ENCODE peak calls at places on chromosomes 4 and X, in eight cellular contexts. L is GM23248, M is mammary epithelial cell, D is fibroblast of lung, B is PC-3, Z is H1, C is neural progenitor cell, J is HCT116. N is an unnamed sample.

GRCh38 chr4:99649208-99649607 is 8.4 kb downstream of the C4orf54 start:
- DNase-seq in B (no peak), J (no peak), D (no peak), M (no peak), L (no peak), Z (no peak), C (no peak), N (no peak)

GRCh38 chrX:47148946-47149345 is 3.9 kb downstream of the RBM10 start:
- DNase-seq in B (peak; percentile 40), C (no peak), J (no peak), L (peak; percentile 62), Z (no peak), D (no peak), M (no peak), N (no peak)

GRCh38 chr4:43816107-43816506 is 632.5 kb downstream of the KCTD8 start:
- DNase-seq in B (no peak), C (no peak), M (no peak), D (no peak), Z (no peak), L (no peak), J (no peak), N (no peak)

GRCh38 chr4:168521736-168522135 is 24.9 kb downstream of the PALLD start:
- DNase-seq in Z (no peak), J (no peak), M (no peak), B (no peak), C (no peak), D (no peak), L (no peak), N (no peak)

GRCh38 chrX:22081475-22082092 is 49.5 kb downstream of the PHEX start:
- DNase-seq in C (peak; percentile 67), M (peak; percentile 43), D (peak; percentile 73), J (peak; percentile 8), B (peak; percentile 75), Z (peak; percentile 3), L (peak; percentile 67), N (peak; percentile 26)

GRCh38 chr4:3706565-3707422 is 59.4 kb upstream of the ADRA2C start:
- DNase-seq in B (no peak), M (no peak), J (no peak), Z (no peak), L (no peak), C (no peak), D (no peak), N (no peak)

GRCh38 chr4:95548738-95549245 is at the start of gene UNC5C:
- DNase-seq in B (no peak), M (peak; percentile 83), L (peak; percentile 16), Z (no peak), C (peak; percentile 83), J (no peak), D (peak; percentile 85), N (no peak)

GRCh38 chr4:187235456-187236170 is 512.0 kb upstream of the FAT1 start:
- DNase-seq in J (no peak), Z (no peak), D (no peak), L (no peak), B (peak; percentile 1), C (peak; percentile 31), M (no peak), N (no peak)

GRCh38 chrX:80016182-80016581 is 1.6 kb downstream of the TBX22 start:
- DNase-seq in C (no peak), L (no peak), D (no peak), B (no peak), J (no peak), Z (no peak), M (no peak), N (no peak)

GRCh38 chrX:49191033-49191871 is 5.1 kb upstream of the PRICKLE3 start:
- DNase-seq in L (peak; percentile 97), M (peak; percentile 99), J (peak; percentile 99), B (peak; percentile 98), C (peak; percentile 96), Z (peak; percentile 97), D (peak; percentile 100), N (peak; percentile 97)

GRCh38 chrX:49188468-49189076 is 2.4 kb upstream of the PRICKLE3 start:
- DNase-seq in M (no peak), L (no peak), C (no peak), J (no peak), D (no peak), B (no peak), Z (no peak), N (no peak)

GRCh38 chrX:49193542-49193964 is 6.4 kb downstream of the SYP start:
- DNase-seq in D (no peak), Z (no peak), J (no peak), L (no peak), C (no peak), M (no peak), B (no peak), N (no peak)

GRCh38 chrX:49190783-49191032 is 4.5 kb upstream of the PRICKLE3 start:
- DNase-seq in J (no peak), C (no peak), M (no peak), B (no peak), D (no peak), L (no peak), Z (no peak), N (no peak)

DNA sequence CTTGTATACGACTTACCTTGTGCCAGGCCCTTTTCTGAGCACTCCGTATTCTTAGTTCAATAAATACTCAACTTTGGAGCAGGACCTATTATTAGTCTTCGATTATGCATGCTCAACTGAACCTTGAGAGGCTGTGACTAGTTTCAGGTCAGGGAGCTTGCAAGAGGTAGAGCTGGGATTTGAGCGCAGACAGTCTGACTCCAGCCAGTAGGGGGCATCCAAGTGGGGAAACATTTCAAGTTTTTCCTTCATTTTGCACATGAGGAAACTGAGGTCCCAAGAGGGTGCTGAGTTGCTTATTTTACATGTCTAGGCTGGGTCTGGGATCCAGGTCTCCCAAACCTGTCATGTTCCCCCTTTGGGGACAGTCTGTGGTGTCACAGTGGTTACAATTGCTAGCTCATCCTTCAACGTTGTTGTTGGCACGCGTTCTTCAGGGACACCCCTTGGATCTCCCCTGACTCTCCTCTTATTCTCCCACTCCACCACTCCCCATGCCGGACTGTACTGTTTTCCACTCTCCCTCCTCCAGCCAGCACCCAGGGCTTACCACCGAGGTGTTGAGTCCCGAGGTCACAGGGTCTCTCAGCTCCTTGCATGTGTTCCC is 6.7 kb upstream of the PRICKLE3 start:
- DNase-seq in D (peak; percentile 21), L (peak; percentile 47), J (no peak), B (peak; percentile 41), Z (no peak), C (peak; percentile 60), M (no peak), N (no peak)
- H3K9ac ChIP-seq in D (no peak overlapping the region), L (no peak overlapping the region), J (no peak overlapping the region), B (no peak overlapping the region), Z (no peak overlapping the region), C (no peak overlapping the region), M (no peak overlapping the region), N (no peak overlapping the region)

GRCh38 chr4:74933562-74934015 is 673 bp downstream of the PARM1 start:
- DNase-seq in J (no peak), Z (no peak), L (peak; percentile 30), M (peak; percentile 19), C (peak; percentile 27), D (peak; percentile 6), B (no peak), N (no peak)

GRCh38 chr4:74934822-74935326 is 2.0 kb downstream of the PARM1 start:
- DNase-seq in B (no peak), C (peak; percentile 46), Z (no peak), L (peak; percentile 1), D (no peak), M (no peak), J (no peak), N (no peak)

GRCh38 chr4:74932010-74932409 is 906 bp upstream of the PARM1 start:
- DNase-seq in J (no peak), M (no peak), Z (no peak), C (no peak), D (no peak), B (no peak), L (no peak), N (no peak)

GRCh38 chr4:74932832-74933561 is at the start of gene PARM1:
- DNase-seq in D (peak; percentile 79), J (peak; percentile 81), B (peak; percentile 78), C (peak; percentile 95), Z (peak; percentile 73), L (peak; percentile 76), M (peak; percentile 61), N (no peak)

GRCh38 chr4:74934016-74934821 is 1.3 kb downstream of the PARM1 start:
- DNase-seq in L (peak; percentile 57), C (peak; percentile 78), Z (no peak), D (peak; percentile 47), J (no peak), B (peak; percentile 53), M (peak; percentile 25), N (no peak)
- TF ChIP-seq EZH2 in L (peak; percentile 58), C (peak; percentile 82), Z (peak; percentile 78), D (peak; percentile 64), J (no peak), B (no peak), M (peak; percentile 92), N (no peak)

GRCh38 chr4:121138445-121138844 is 25.7 kb downstream of the TNIP3 start:
- DNase-seq in J (no peak), D (no peak), C (no peak), B (no peak), L (no peak), Z (no peak), M (no peak), N (no peak)

GRCh38 chr4:121138014-121138413 is 26.1 kb downstream of the TNIP3 start:
- DNase-seq in Z (no peak), L (no peak), C (no peak), D (no peak), J (no peak), M (no peak), B (no peak), N (no peak)

GRCh38 chr4:121140712-121141111 is 23.4 kb downstream of the TNIP3 start:
- DNase-seq in B (no peak), D (no peak), M (no peak), J (no peak), Z (no peak), L (peak; percentile 94), C (no peak), N (no peak)

GRCh38 chr4:121143126-121143525 is 21.0 kb downstream of the TNIP3 start:
- DNase-seq in C (no peak), B (no peak), Z (no peak), J (no peak), L (peak; percentile 63), D (no peak), M (no peak), N (no peak)

DNA sequence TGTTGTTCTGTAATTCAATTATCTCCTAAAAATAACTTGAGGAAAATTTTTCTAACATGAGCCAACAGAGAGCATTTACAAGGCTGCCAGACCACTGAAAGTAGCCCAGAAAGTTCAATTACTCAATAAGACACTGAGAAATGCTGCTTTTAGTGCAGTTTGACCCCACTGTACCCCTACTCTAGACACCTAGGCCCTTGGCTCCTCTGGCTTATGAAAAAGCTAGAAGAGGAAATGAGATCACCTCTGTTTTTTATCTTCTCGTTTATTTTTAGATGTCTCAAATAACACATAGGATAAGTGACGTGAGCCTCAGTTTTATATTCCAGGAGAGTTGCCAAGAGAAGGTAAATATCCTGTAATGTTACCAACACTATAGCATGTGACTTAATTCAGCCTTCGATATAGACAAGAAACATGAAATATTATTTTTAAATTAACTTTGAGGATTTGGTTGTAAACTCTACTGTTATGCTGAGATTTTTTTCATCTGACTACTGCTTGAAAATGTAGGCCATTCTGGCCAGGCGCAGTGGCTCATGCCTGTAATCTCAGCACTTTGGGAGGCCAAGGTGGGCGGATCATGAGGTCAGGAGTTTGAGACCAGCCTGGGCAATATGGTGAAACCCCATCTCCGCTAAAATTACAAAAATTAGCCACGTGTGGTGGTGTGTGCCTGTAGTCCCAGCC is 24.4 kb downstream of the TNIP3 start:
- DNase-seq in M (no peak), B (peak; percentile 51), D (peak; percentile 44), L (peak; percentile 68), J (no peak), C (no peak), Z (no peak), N (no peak)
- H3K9ac ChIP-seq in M (no peak overlapping the region), B (no peak overlapping the region), D (no peak overlapping the region), L (peak overlapping the region; percentile 7), J (no peak overlapping the region), C (no peak overlapping the region), Z (no peak overlapping the region), N (no peak overlapping the region)

GRCh38 chr4:185587444-185588161 is 52.3 kb upstream of the PDLIM3 start:
- DNase-seq in C (peak; percentile 66), J (no peak), M (no peak), D (peak; percentile 53), L (no peak), B (no peak), Z (no peak), N (no peak)
- TF ChIP-seq EZH2 in C (no peak), J (no peak), M (no peak), D (no peak), L (no peak), B (no peak), Z (peak; percentile 27), N (no peak)

N was measured in SK-N-MC.